ENCODE peak calls at places on chromosomes 2 and 18, in nine cellular contexts. X, B, R, F, Z, U, Y, G and T are unnamed samples.

GRCh38 chr2:235064980-235065379 is 113.2 kb downstream of the SH3BP4 start:
- DNase-seq in X (no peak), B (no peak), R (no peak), F (no peak), Z (no peak), U (no peak), Y (no peak), G (no peak), T (no peak)

GRCh38 chr2:151472966-151473365 is 63.3 kb downstream of the RIF1 start:
- DNase-seq in X (no peak), B (no peak), R (no peak), F (no peak), Z (no peak), U (no peak), Y (no peak), G (peak; percentile 46), T (no peak)

GRCh38 chr2:187627153-187627552 is 72.9 kb upstream of the TFPI start:
- DNase-seq in X (no peak), B (no peak), R (no peak), F (no peak), Z (no peak), U (no peak), Y (no peak), G (no peak), T (no peak)

GRCh38 chr18:54357082-54357659 is 487 bp downstream of the STARD6 start:
- DNase-seq in X (no peak), B (peak; percentile 0), R (no peak), F (no peak), Z (no peak), U (no peak), Y (peak; percentile 13), G (peak; percentile 1), T (no peak)

GRCh38 chr2:98422449-98422848 is 22.2 kb upstream of the INPP4A start:
- DNase-seq in X (no peak), B (no peak), R (no peak), F (no peak), Z (no peak), U (no peak), Y (no peak), G (no peak), T (no peak)

GRCh38 chr2:188693111-188693510 is 281.1 kb upstream of the COL3A1 start:
- DNase-seq in X (no peak), B (no peak), R (no peak), F (peak; percentile 28), Z (peak; percentile 35), U (no peak), Y (no peak), G (no peak), T (no peak)

GRCh38 chr2:29213871-29214341 is 98.7 kb downstream of the CLIP4 start:
- DNase-seq in X (no peak), B (no peak), R (no peak), F (no peak), Z (no peak), U (no peak), Y (no peak), G (peak; percentile 43), T (no peak)

GRCh38 chr18:14961991-14962390 is 214.0 kb downstream of the ANKRD30B start:
- DNase-seq in X (no peak), B (no peak), R (no peak), F (no peak), Z (no peak), U (no peak), Y (no peak), G (no peak), T (no peak)

GRCh38 chr2:37877457-37878315 is 47.4 kb upstream of the RMDN2 start:
- DNase-seq in X (peak; percentile 59), B (peak; percentile 71), R (peak; percentile 75), F (peak; percentile 77), Z (no peak), U (no peak), Y (no peak), G (peak; percentile 68), T (no peak)

GRCh38 chr2:186984481-186984880 is 135.5 kb upstream of the ZSWIM2 start:
- DNase-seq in X (no peak), B (no peak), R (no peak), F (no peak), Z (no peak), U (no peak), Y (no peak), G (no peak), T (no peak)

GRCh38 chr2:174675615-174676014 is 78.0 kb upstream of the WIPF1 start:
- DNase-seq in X (no peak), B (no peak), R (no peak), F (no peak), Z (no peak), U (no peak), Y (no peak), G (no peak), T (no peak)

GRCh38 chr2:197835293-197835692 is 30.9 kb downstream of the PLCL1 start:
- DNase-seq in X (no peak), B (no peak), R (no peak), F (no peak), Z (no peak), U (no peak), Y (no peak), G (no peak), T (no peak)

GRCh38 chr2:28956890-28957289 is 24.2 kb upstream of the TOGARAM2 start:
- DNase-seq in X (peak; percentile 28), B (peak; percentile 5), R (no peak), F (no peak), Z (no peak), U (peak; percentile 56), Y (peak; percentile 33), G (no peak), T (no peak)

GRCh38 chr2:61853086-61853847 is 593 bp downstream of the FAM161A start:
- DNase-seq in X (peak; percentile 77), B (no peak), R (peak; percentile 84), F (peak; percentile 76), Z (no peak), U (no peak), Y (no peak), G (no peak), T (no peak)

GRCh38 chr2:171985076-171985475 is 14.7 kb upstream of the METAP1D start:
- DNase-seq in X (no peak), B (no peak), R (no peak), F (no peak), Z (no peak), U (no peak), Y (no peak), G (peak; percentile 2), T (no peak)

GRCh38 chr2:172640389-172640788 is 84.5 kb downstream of the PDK1 start:
- DNase-seq in X (no peak), B (no peak), R (no peak), F (no peak), Z (no peak), U (no peak), Y (no peak), G (peak; percentile 65), T (no peak)

GRCh38 chr2:109516445-109517117 is 97.2 kb downstream of the SEPTIN10 start:
- DNase-seq in X (peak; percentile 65), B (no peak), R (peak; percentile 67), F (peak; percentile 81), Z (peak; percentile 65), U (peak; percentile 90), Y (peak; percentile 87), G (peak; percentile 23), T (peak; percentile 98)

GRCh38 chr2:216545359-216545758 is 46.7 kb downstream of the RPL37A start:
- DNase-seq in X (no peak), B (peak; percentile 88), R (no peak), F (no peak), Z (no peak), U (no peak), Y (no peak), G (peak; percentile 43), T (no peak)

GRCh38 chr2:17636989-17637906 is 96.8 kb downstream of the VSNL1 start:
- DNase-seq in X (no peak), B (no peak), R (peak; percentile 32), F (no peak), Z (no peak), U (peak; percentile 52), Y (no peak), G (no peak), T (no peak)

GRCh38 chr2:219384872-219385271 is 2.8 kb downstream of the DNPEP start:
- DNase-seq in X (no peak), B (no peak), R (no peak), F (no peak), Z (no peak), U (no peak), Y (no peak), G (no peak), T (no peak)

GRCh38 chr18:44185981-44186380 is 494.7 kb upstream of the SETBP1 start:
- DNase-seq in X (no peak), B (no peak), R (no peak), F (no peak), Z (no peak), U (no peak), Y (no peak), G (no peak), T (no peak)

GRCh38 chr2:8876628-8877027 is 39.2 kb upstream of the KIDINS220 start:
- DNase-seq in X (no peak), B (no peak), R (no peak), F (no peak), Z (no peak), U (no peak), Y (no peak), G (peak; percentile 34), T (no peak)

GRCh38 chr2:237345891-237346640 is 67.9 kb downstream of the COL6A3 start:
- DNase-seq in X (no peak), B (peak; percentile 68), R (no peak), F (no peak), Z (no peak), U (no peak), Y (no peak), G (peak; percentile 43), T (no peak)

GRCh38 chr2:66772618-66773017 is 337.7 kb downstream of the MEIS1 start:
- DNase-seq in X (no peak), B (no peak), R (no peak), F (peak; percentile 9), Z (no peak), U (no peak), Y (no peak), G (no peak), T (no peak)
- TF ChIP-seq CTCF in X (no peak), B (no peak), R (no peak), F (peak; percentile 19), Z (no peak), U (no peak), Y (no peak), G (no peak), T (no peak)

GRCh38 chr2:45257820-45258219 is 248.6 kb upstream of the SIX2 start:
- DNase-seq in X (no peak), B (no peak), R (no peak), F (no peak), Z (no peak), U (no peak), Y (no peak), G (no peak), T (no peak)
- TF ChIP-seq CTCF in X (no peak), B (no peak), R (no peak), F (no peak), Z (no peak), U (no peak), Y (no peak), G (no peak), T (no peak)

GRCh38 chr2:133888107-133888506 is 319.8 kb upstream of the NCKAP5 start:
- DNase-seq in X (no peak), B (no peak), R (no peak), F (no peak), Z (no peak), U (no peak), Y (no peak), G (no peak), T (no peak)
- TF ChIP-seq CTCF in X (no peak), B (no peak), R (no peak), F (no peak), Z (no peak), U (no peak), Y (no peak), G (no peak), T (no peak)

GRCh38 chr2:10305715-10306114 is 3.0 kb downstream of the HPCAL1 start:
- DNase-seq in X (peak; percentile 47), B (no peak), R (no peak), F (peak; percentile 46), Z (no peak), U (no peak), Y (peak; percentile 55), G (no peak), T (no peak)
- TF ChIP-seq CTCF in X (no peak), B (no peak), R (no peak), F (peak; percentile 17), Z (peak; percentile 19), U (no peak), Y (no peak), G (no peak), T (no peak)